ENCODE peak calls at places on chromosomes 4 and X, in seven cellular contexts. T is tibial artery, C is body of pancreas, I is IMR-90, D is ovary, R is uterus, V is right lobe of liver. Z is an unnamed sample.

GRCh38 chrX:54560411-54560810 is 30.4 kb downstream of the GNL3L start:
- DNase-seq in D (no peak), C (no peak), R (no peak), I (no peak), T (no peak), V (no peak), Z (no peak)

GRCh38 chrX:1492421-1493012 is 39.8 kb upstream of the ASMTL start:
- DNase-seq in D (no peak), V (peak; percentile 19), R (no peak), C (no peak), I (no peak), T (no peak), Z (no peak)

GRCh38 chr4:38242822-38243384 is 282.7 kb downstream of the PTTG2 start:
- DNase-seq in T (no peak), I (no peak), R (no peak), D (no peak), C (no peak), V (no peak), Z (no peak)

GRCh38 chr4:26130173-26130572 is 190.6 kb upstream of the RBPJ start:
- DNase-seq in T (no peak), V (no peak), I (no peak), D (no peak), R (no peak), C (no peak), Z (no peak)

GRCh38 chr4:102139932-102140331 is 205.3 kb downstream of the SLC39A8 start:
- DNase-seq in V (no peak), I (no peak), C (no peak), D (no peak), R (no peak), T (no peak), Z (no peak)

GRCh38 chrX:40100141-40100536 is 2.4 kb upstream of the BCOR start:
- DNase-seq in V (no peak), C (no peak), T (peak; percentile 68), R (no peak), I (no peak), D (no peak), Z (peak; percentile 66)

GRCh38 chrX:30530591-30530990 is 47.0 kb downstream of the TASL start:
- DNase-seq in T (no peak), D (no peak), R (no peak), C (no peak), I (peak; percentile 60), V (no peak), Z (no peak)

GRCh38 chr4:56466910-56467283 is 520 bp upstream of the SRP72 start:
- DNase-seq in I (no peak), T (no peak), R (no peak), V (no peak), D (no peak), C (no peak), Z (no peak)

GRCh38 chrX:29071525-29071924 is 484.3 kb downstream of the IL1RAPL1 start:
- DNase-seq in R (no peak), T (no peak), I (no peak), V (no peak), C (no peak), D (no peak), Z (no peak)

GRCh38 chr4:86400216-86400615 is 40.4 kb upstream of the MAPK10 start:
- DNase-seq in V (no peak), I (peak; percentile 41), C (no peak), D (no peak), T (no peak), R (no peak), Z (no peak)

GRCh38 chrX:151151668-151152267 is 24.6 kb upstream of the GPR50 start:
- DNase-seq in R (no peak), V (no peak), I (peak; percentile 54), T (no peak), C (peak; percentile 40), D (no peak), Z (peak; percentile 64)

GRCh38 chrX:137425273-137425902 is 140.5 kb upstream of the ZIC3 start:
- DNase-seq in T (no peak), R (no peak), I (no peak), C (no peak), D (no peak), V (no peak), Z (no peak)

GRCh38 chr4:22389240-22389871 is 126.5 kb downstream of the ADGRA3 start:
- DNase-seq in C (peak; percentile 67), V (no peak), D (peak; percentile 47), R (peak; percentile 61), I (peak; percentile 85), T (no peak), Z (peak; percentile 75)

GRCh38 chr4:2843909-2844584 is 403 bp downstream of the ADD1 start:
- DNase-seq in R (peak; percentile 45), C (peak; percentile 55), V (peak; percentile 64), I (peak; percentile 24), T (peak; percentile 80), D (peak; percentile 58), Z (peak; percentile 49)

GRCh38 chr4:92234393-92235176 is 69.2 kb upstream of the GRID2 start:
- DNase-seq in D (no peak), T (no peak), V (no peak), I (peak; percentile 100), R (no peak), C (no peak), Z (no peak)

GRCh38 chr4:10727140-10727880 is 42.7 kb upstream of the CLNK start:
- DNase-seq in C (no peak), D (no peak), R (no peak), V (no peak), I (no peak), T (no peak), Z (no peak)
- TF ChIP-seq CTCF in C (no peak), D (no peak), R (no peak), V (no peak), I (no peak), T (no peak), Z (no peak)

GRCh38 chr4:118034061-118034785 is at the start of gene NDST3:
- DNase-seq in R (no peak), C (peak; percentile 56), D (peak; percentile 16), V (peak; percentile 60), T (peak; percentile 67), I (peak; percentile 31), Z (peak; percentile 55)
- H3K27ac ChIP-seq in R (no peak within 1 kb of the TSS), C (no peak within 1 kb of the TSS), D (no peak within 1 kb of the TSS), V (no peak within 1 kb of the TSS), T (no peak within 1 kb of the TSS), I (no peak within 1 kb of the TSS), Z (no peak within 1 kb of the TSS)

DNA sequence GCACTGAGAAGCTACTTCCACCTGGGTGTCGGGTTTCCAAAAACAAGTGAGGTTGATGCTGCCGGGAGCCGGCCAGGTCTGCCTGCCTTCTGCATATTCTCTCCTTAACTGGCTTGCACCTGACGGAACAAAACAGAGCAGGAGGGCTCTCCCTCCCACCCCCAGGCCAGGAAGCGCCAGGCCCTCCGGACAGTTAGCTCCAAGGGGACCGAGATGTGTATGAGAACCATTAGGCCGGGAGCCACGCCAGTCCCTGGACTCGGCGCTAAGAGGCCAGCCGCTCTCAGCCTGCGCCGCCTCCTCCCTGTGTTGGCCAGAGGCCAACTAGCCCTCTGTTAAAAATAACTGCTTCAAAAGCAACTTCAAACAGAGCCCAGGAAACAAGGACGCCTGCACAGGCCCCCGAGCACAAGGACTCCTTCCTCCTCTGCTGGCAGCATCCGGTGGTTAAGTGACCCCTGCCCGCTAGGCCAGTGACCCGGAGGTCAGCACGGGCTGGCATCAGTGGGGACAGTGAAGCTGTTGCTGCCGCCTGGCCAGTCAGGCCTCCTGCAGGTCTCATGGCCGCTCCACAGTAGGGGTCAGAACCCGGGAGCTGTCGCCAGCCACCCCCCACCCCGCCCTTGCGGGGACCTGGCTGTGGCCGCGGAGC is 107.9 kb downstream of the ABLIM2 start:
- DNase-seq in I (peak; percentile 11), R (peak; percentile 81), T (peak; percentile 83), V (peak; percentile 85), D (peak; percentile 83), C (peak; percentile 75), Z (peak; percentile 78)
- H3K4me3 ChIP-seq in I (no peak overlapping the region), R (no peak overlapping the region), T (peak overlapping the region; percentile 1), V (no peak overlapping the region), D (no peak overlapping the region), C (no peak overlapping the region), Z (no peak overlapping the region)

DNA sequence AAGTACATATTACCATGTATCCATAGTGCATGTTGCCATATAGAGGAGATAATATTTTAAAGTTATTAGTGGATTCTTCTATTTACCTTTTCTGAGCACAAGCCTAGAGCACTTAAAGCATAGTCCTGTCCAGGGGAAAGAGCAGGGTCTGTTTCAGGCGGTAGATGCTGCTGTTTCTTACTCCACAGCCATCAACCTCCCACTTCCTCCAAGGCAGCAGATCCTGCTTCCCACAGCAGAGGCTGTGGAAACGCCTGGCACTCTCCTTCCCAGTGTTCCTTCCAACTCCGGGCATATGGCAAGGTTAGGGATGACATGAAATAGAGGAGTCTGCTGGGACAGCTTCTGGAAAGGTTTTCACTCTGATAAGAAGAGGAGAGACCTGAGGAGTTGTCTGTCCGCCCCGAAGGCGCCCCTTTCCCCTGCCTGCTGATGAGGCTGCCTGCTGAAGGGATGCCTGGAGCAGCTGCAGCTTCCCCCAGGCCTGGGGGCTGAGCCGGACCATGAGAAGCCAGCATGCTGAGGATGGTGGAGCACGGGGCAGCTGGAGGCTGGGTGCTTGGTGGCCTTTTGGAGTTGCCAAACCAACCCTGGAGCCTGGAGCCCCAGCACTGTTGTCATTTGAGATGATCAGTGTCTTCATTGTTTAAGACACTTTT is 43.9 kb upstream of the SLC25A4 start:
- DNase-seq in C (no peak), T (no peak), V (no peak), R (no peak), D (no peak), I (no peak), Z (peak; percentile 56)
- TF ChIP-seq CTCF in C (no peak), T (no peak), V (no peak), R (no peak), D (no peak), I (no peak), Z (peak; percentile 31)

GRCh38 chrX:120743266-120743665 is 113.4 kb upstream of the C1GALT1C1 start:
- DNase-seq in R (no peak), V (no peak), T (no peak), I (no peak), C (no peak), D (no peak), Z (no peak)
- H3K27ac ChIP-seq in R (no peak overlapping the region), V (no peak overlapping the region), T (no peak overlapping the region), I (no peak overlapping the region), C (no peak overlapping the region), D (no peak overlapping the region), Z (no peak overlapping the region)

GRCh38 chr4:40573593-40574311 is 55.9 kb downstream of the RBM47 start:
- DNase-seq in D (no peak), V (no peak), R (no peak), I (peak; percentile 22), C (no peak), T (no peak), Z (no peak)

GRCh38 chr4:40576651-40577480 is 52.8 kb downstream of the RBM47 start:
- DNase-seq in C (peak; percentile 96), R (peak; percentile 39), I (peak; percentile 91), D (peak; percentile 66), T (peak; percentile 86), V (peak; percentile 91), Z (peak; percentile 96)

GRCh38 chr4:40577588-40578253 is 51.9 kb downstream of the RBM47 start:
- DNase-seq in I (no peak), C (no peak), V (no peak), T (no peak), R (no peak), D (no peak), Z (no peak)

GRCh38 chr4:40572692-40573287 is 56.9 kb downstream of the RBM47 start:
- DNase-seq in V (no peak), I (no peak), D (no peak), T (no peak), C (no peak), R (no peak), Z (no peak)

DNA sequence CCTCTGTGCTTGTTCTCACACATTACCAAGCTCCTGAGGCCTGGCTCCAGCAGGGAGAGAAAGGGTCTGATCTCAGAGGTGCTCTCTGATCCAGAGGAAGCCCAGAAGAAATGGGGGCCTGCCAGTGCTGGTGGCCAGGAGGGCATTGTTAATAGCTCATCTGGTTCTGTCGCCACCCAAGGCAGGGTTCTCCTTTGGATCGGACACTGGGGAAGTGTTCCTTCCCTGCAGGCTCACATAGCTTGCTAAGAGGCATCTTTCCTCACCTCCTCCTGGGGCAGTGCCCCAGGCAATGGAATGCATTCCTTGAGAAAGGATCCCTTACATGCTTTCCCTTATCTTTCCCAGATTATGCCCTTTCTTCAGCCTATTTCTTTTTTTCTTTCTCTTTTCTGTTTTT is 53.8 kb downstream of the RBM47 start:
- DNase-seq in C (no peak), T (no peak), I (no peak), R (no peak), V (no peak), D (no peak), Z (no peak)
- H3K4me3 ChIP-seq in C (no peak overlapping the region), T (no peak overlapping the region), I (no peak overlapping the region), R (no peak overlapping the region), V (no peak overlapping the region), D (no peak overlapping the region), Z (no peak overlapping the region)